ENCODE peak calls at places on chromosome 5, in four cellular contexts. H is HEK293T, U is K562, D is HepG2. E is an unnamed sample.

GRCh38 chr5:112737472-112738179 is at the start of gene APC:
- DNase-seq in D (peak), U (peak), H (peak), E (peak)

GRCh38 chr5:135921388-135921787 is 25.7 kb upstream of the IL9 start:
- DNase-seq in D (no peak), H (no peak), U (no peak), E (no peak)

GRCh38 chr5:132751444-132751843 is 4.2 kb downstream of the CCNI2 start:
- DNase-seq in H (no peak), U (no peak), D (no peak), E (peak)

GRCh38 chr5:139649082-139649991 is 1.2 kb downstream of the CXXC5 start:
- DNase-seq in H (peak), U (peak), D (no peak), E (no peak)

GRCh38 chr5:154896562-154896919 is 38.1 kb downstream of the CNOT8 start:
- DNase-seq in H (no peak), U (no peak), D (no peak), E (no peak)

GRCh38 chr5:2180456-2180855 is 297.7 kb upstream of the IRX4 start:
- DNase-seq in U (no peak), D (no peak), H (no peak), E (no peak)

GRCh38 chr5:142420521-142420920 is 95.7 kb upstream of the SPRY4 start:
- DNase-seq in H (no peak), U (no peak), D (no peak), E (no peak)

GRCh38 chr5:169052207-169052606 is 248.7 kb downstream of the SLIT3 start:
- DNase-seq in U (no peak), D (no peak), H (no peak), E (no peak)

GRCh38 chr5:157100140-157100679 is 8.6 kb downstream of the HAVCR2 start:
- DNase-seq in D (no peak), H (no peak), U (no peak), E (peak)

GRCh38 chr5:131377785-131378325 is 114.0 kb downstream of the CDC42SE2 start:
- DNase-seq in H (no peak), D (no peak), U (no peak), E (no peak)

GRCh38 chr5:14414615-14415515 is 166.7 kb upstream of the OTULINL start:
- DNase-seq in U (no peak), D (no peak), H (no peak), E (peak)

GRCh38 chr5:31809037-31809910 is 170.3 kb downstream of the PDZD2 start:
- DNase-seq in H (peak), D (peak), U (peak), E (no peak)

GRCh38 chr5:16546712-16547111 is 70.1 kb downstream of the RETREG1 start:
- DNase-seq in H (no peak), D (peak), U (no peak), E (no peak)

GRCh38 chr5:42858031-42858643 is 46.4 kb upstream of the SELENOP start:
- DNase-seq in H (no peak), D (no peak), U (no peak), E (no peak)

GRCh38 chr5:181133083-181133482 is 2.1 kb upstream of the OR2V1 start:
- DNase-seq in U (no peak), H (no peak), D (no peak), E (no peak)

GRCh38 chr5:77028631-77029375 is 1.4 kb upstream of the AGGF1 start:
- DNase-seq in U (no peak), D (no peak), H (no peak), E (no peak)

GRCh38 chr5:75306746-75307145 is 30.3 kb upstream of the HMGCR start:
- DNase-seq in D (no peak), H (no peak), U (no peak), E (no peak)

GRCh38 chr5:1159341-1159675 is 42.1 kb upstream of the SLC6A19 start:
- DNase-seq in U (no peak), H (no peak), D (no peak), E (no peak)

GRCh38 chr5:37478086-37478485 is 99.0 kb downstream of the WDR70 start:
- DNase-seq in H (no peak), U (no peak), D (no peak), E (no peak)

GRCh38 chr5:35656721-35657120 is 39.1 kb downstream of the SPEF2 start:
- DNase-seq in U (no peak), D (no peak), H (no peak), E (no peak)

GRCh38 chr5:132238901-132239500 is 11.3 kb upstream of the P4HA2 start:
- DNase-seq in U (no peak), D (no peak), H (no peak), E (no peak)

GRCh38 chr5:78698218-78698751 is 49.7 kb upstream of the LHFPL2 start:
- DNase-seq in H (no peak), D (no peak), U (no peak), E (no peak)

GRCh38 chr5:82050955-82051354 is 79.1 kb downstream of the ATG10 start:
- DNase-seq in U (no peak), D (no peak), H (no peak), E (no peak)

GRCh38 chr5:73654861-73655318 is 28.9 kb downstream of the ARHGEF28 start:
- DNase-seq in U (no peak), D (peak), H (no peak), E (no peak)

GRCh38 chr5:73388371-73388684 is 60.2 kb downstream of the FOXD1 start:
- DNase-seq in H (no peak), D (no peak), U (no peak), E (no peak)

GRCh38 chr5:119356384-119357188 is 767 bp downstream of the TNFAIP8 start:
- DNase-seq in D (no peak), U (no peak), H (no peak), E (no peak)

GRCh38 chr5:133050500-133050899 is 1.3 kb upstream of the HSPA4 start:
- DNase-seq in H (no peak), U (no peak), D (no peak), E (no peak)

GRCh38 chr5:1104327-1105006 is 7.4 kb downstream of the SLC12A7 start:
- DNase-seq in H (no peak), U (no peak), D (no peak), E (no peak)

GRCh38 chr5:14444988-14445387 is 136.6 kb upstream of the OTULINL start:
- DNase-seq in H (no peak), D (no peak), U (no peak), E (no peak)

GRCh38 chr5:1755321-1755949 is 44.2 kb downstream of the MRPL36 start:
- DNase-seq in D (no peak), U (no peak), H (no peak), E (no peak)

GRCh38 chr5:170752257-170753215 is 31.0 kb upstream of the GABRP start:
- DNase-seq in U (no peak), D (no peak), H (no peak), E (no peak)

GRCh38 chr5:148794729-148795590 is 31.5 kb upstream of the ADRB2 start:
- DNase-seq in U (no peak), H (no peak), D (no peak), E (no peak)

GRCh38 chr5:55534436-55535198 is at the start of gene PLPP1:
- DNase-seq in D (peak), U (peak), H (peak), E (peak)

GRCh38 chr5:169711826-169712225 is 74.8 kb downstream of the DOCK2 start:
- DNase-seq in H (no peak), D (no peak), U (no peak), E (no peak)

GRCh38 chr5:107672212-107673105 is 1.7 kb upstream of the EFNA5 start:
- DNase-seq in H (peak), U (peak), D (peak), E (no peak)

GRCh38 chr5:129358069-129358468 is 102.0 kb upstream of the ADAMTS19 start:
- DNase-seq in D (no peak), H (no peak), U (no peak), E (no peak)

GRCh38 chr5:146860213-146860891 is 18.2 kb downstream of the PPP2R2B start:
- DNase-seq in H (no peak), D (peak), U (no peak), E (no peak)

GRCh38 chr5:1537166-1538154 is 13.7 kb upstream of the LPCAT1 start:
- DNase-seq in D (no peak), H (no peak), U (no peak), E (no peak)

GRCh38 chr5:78004559-78004958 is 228.4 kb upstream of the TBCA start:
- DNase-seq in D (no peak), H (no peak), U (no peak), E (no peak)

DNA sequence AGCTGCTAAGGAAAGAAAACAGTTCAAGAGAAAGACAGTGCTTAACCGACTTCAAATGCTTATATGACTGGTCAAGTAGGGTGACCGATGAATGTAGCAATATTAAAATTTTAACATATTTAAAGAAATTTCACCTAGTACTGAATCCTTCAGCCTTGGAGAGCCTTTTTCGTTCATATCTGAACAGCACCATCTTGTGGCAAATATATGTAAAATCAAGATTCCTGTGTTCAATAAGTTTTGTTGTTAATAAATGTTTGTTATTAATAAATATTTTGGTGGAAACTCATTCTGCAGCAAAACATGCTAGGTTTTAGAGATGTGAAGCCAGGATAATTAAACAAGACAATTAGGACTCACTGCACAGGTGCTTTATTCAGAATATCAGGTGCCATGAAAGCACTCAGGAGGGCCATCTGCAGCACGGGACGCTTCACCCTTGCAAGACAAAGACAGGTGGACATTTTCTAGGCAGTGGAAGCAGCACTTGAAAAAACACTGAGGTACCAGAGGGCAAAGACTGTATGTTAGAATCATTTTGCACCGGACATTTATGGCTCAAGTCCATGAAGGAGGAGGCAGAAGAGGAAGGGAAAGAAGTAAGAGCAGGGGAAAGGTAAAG is 15.6 kb downstream of the TICAM2 start:
- DNase-seq in D (peak), U (peak), H (no peak), E (no peak)
- TF ChIP-seq TARDBP in D (no peak), U (no peak), H (no peak), E (no peak)

GRCh38 chr5:172455511-172456061 is 1.3 kb upstream of the SH3PXD2B start:
- DNase-seq in H (no peak), U (no peak), D (no peak), E (no peak)

GRCh38 chr5:172453206-172453985 is 929 bp downstream of the SH3PXD2B start:
- DNase-seq in U (peak), H (peak), D (peak), E (no peak)

GRCh38 chr5:172455087-172455381 is 709 bp upstream of the SH3PXD2B start:
- DNase-seq in U (no peak), H (no peak), D (no peak), E (no peak)

GRCh38 chr5:172453986-172454354 is 355 bp downstream of the SH3PXD2B start:
- DNase-seq in U (peak), D (no peak), H (peak), E (no peak)

DNA sequence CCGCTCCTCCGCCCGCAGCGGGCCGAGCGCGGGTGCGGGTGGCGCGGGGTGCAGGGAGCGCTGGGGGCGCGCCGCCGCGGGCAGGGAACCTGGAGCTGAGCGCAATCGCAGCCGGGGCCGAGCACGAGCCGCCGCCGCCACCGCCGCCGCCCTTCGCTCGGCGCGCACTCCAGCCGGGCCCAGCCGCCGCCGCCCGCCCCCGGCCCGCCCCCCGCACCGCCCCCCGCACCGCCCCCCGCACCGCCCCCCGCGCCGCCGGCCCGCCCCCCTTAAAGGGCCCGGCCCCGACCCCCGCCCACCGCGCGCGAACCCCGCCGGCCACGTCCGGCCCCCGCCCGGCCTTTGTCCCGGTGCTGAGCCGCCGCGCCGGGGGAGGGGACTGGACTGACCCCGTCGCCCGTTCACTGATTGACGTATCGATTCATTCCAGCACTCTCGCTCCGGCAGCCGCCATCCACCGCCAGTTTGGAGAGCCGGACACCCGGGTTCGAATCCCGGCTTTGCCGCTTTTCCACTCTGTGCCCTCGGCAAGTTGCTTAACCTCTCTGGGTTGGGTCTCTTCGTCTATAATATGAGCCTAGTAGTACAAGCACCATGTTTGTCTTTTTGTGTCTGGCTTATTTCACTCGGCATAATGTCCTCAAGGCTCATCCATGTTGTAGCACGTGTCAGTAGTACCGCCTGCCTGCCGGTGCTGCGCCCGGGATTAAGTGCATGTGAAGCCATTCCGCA is at the start of gene SH3PXD2B:
- DNase-seq in U (peak), H (peak), D (peak), E (no peak)
- TF ChIP-seq TARDBP in U (no peak), H (no peak), D (peak), E (no peak)

GRCh38 chr5:178340187-178340586 is 107.6 kb upstream of the PHYKPL start:
- DNase-seq in U (no peak), D (no peak), H (no peak), E (no peak)
- TF ChIP-seq TARDBP in U (no peak), D (no peak), H (no peak), E (no peak)

DNA sequence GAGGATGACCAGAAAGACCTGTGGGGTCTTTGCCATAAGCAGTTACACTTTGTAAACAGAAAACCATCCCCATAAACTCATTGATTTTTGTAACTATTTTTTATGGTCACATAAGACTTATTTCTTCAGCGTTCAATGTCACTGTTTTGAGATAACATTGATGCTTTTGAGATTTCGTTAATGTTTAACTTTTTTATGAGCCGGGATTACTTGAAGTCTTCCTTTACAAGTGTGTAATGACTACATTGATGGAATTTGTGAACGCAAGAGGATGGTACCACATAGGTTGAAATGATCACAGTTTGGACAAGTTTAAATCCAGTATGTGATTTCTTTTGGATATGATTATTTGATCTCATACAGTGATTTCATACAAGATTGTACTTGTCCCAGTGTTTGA is 1.8 kb downstream of the SLC12A2 start:
- DNase-seq in U (no peak), H (no peak), D (peak), E (no peak)
- TF ChIP-seq TARDBP in U (no peak), H (no peak), D (no peak), E (no peak)

GRCh38 chr5:124592891-124593290 is 153.5 kb downstream of the ZNF608 start:
- DNase-seq in H (no peak), D (no peak), U (no peak), E (no peak)
- TF ChIP-seq TARDBP in H (no peak), D (no peak), U (no peak), E (no peak)

DNA sequence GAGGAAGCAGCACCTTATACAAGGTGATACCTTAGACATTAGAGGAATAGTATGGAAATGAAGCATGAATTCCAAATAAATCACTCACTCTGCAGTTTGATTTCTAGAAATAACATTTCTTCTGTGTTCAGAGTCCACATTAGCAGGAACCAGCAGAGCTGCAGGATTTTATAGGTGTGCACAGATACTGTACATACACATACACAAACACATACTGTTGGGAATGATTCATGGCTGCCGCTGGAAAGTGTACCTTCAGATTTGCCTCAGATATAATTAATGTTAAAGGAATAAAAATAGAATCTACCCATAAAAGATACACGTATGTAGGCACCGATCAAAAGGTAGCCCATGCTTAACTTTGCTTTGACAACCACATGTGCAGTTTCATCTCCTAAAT is 578.1 kb downstream of the CSNK1G3 start:
- DNase-seq in D (no peak), H (no peak), U (no peak), E (no peak)
- TF ChIP-seq TARDBP in D (no peak), H (no peak), U (no peak), E (no peak)